ENCODE peak calls at places on chromosomes 12 and 14, in five cellular contexts. P is GM12864, E is left cardiac atrium, V is cardiac muscle cell, C is heart right ventricle. X is an unnamed sample.
A peak's percentile ranks its signal among the peaks of the same experiment; 100 is the strongest.

GRCh38 chr14:67510121-67510520 is 21.6 kb upstream of the TMEM229B start:
- DNase-seq in E (no peak), P (no peak), C (no peak), V (peak; percentile 38), X (no peak)

GRCh38 chr12:123024819-123025391 is 44.4 kb downstream of the ARL6IP4 start:
- DNase-seq in V (no peak), C (no peak), P (no peak), E (no peak), X (no peak)

GRCh38 chr12:31896514-31897039 is 62.6 kb upstream of the RESF1 start:
- DNase-seq in E (peak; percentile 36), P (peak; percentile 100), C (no peak), V (peak; percentile 98), X (no peak)

GRCh38 chr12:85955127-85955526 is 81.0 kb downstream of the NTS start:
- DNase-seq in E (no peak), P (no peak), C (no peak), V (peak; percentile 23), X (no peak)

GRCh38 chr12:122899887-122900286 is 4.0 kb upstream of the VPS37B start:
- DNase-seq in P (no peak), C (no peak), E (no peak), V (no peak), X (no peak)

GRCh38 chr12:95547522-95548055 is 3.7 kb downstream of the USP44 start:
- DNase-seq in C (no peak), E (no peak), P (no peak), V (peak; percentile 40), X (no peak)

GRCh38 chr14:100654814-100655795 is 67.9 kb upstream of the BEGAIN start:
- DNase-seq in E (no peak), V (no peak), C (peak; percentile 40), P (no peak), X (no peak)

GRCh38 chr14:104114421-104115130 is 23.8 kb upstream of the KIF26A start:
- DNase-seq in C (peak; percentile 8), P (no peak), V (no peak), E (peak; percentile 13), X (no peak)

GRCh38 chr12:109291531-109292341 is 17.3 kb downstream of the FOXN4 start:
- DNase-seq in E (peak; percentile 73), V (peak; percentile 41), C (peak; percentile 74), P (no peak), X (no peak)

GRCh38 chr12:46110928-46111699 is 120.7 kb upstream of the SCAF11 start:
- DNase-seq in C (no peak), V (no peak), P (no peak), E (no peak), X (no peak)

GRCh38 chr14:64113279-64113678 is 180.9 kb downstream of the ESR2 start:
- DNase-seq in P (no peak), C (no peak), E (peak; percentile 33), V (no peak), X (no peak)

GRCh38 chr12:24948816-24949722 is at the start of gene BCAT1:
- DNase-seq in E (peak; percentile 82), C (peak; percentile 66), V (peak; percentile 91), P (no peak), X (peak; percentile 86)

GRCh38 chr14:67357583-67358354 is 1.8 kb downstream of the ATP6V1D start:
- DNase-seq in V (no peak), C (no peak), P (no peak), E (no peak), X (no peak)

GRCh38 chr12:69511870-69512269 is 41.7 kb downstream of the FRS2 start:
- DNase-seq in E (no peak), V (no peak), P (no peak), C (no peak), X (no peak)

GRCh38 chr14:83923836-83924235 is 1606.1 kb upstream of the FLRT2 start:
- DNase-seq in V (no peak), E (no peak), C (no peak), P (no peak), X (no peak)

GRCh38 chr14:94021416-94022157 is 4.6 kb upstream of the OTUB2 start:
- DNase-seq in E (no peak), P (no peak), V (peak; percentile 24), C (no peak), X (no peak)

GRCh38 chr12:75953312-75953906 is 78.2 kb downstream of the PHLDA1 start:
- DNase-seq in C (no peak), P (no peak), E (no peak), V (peak; percentile 38), X (no peak)

GRCh38 chr12:28350502-28350901 is 160.2 kb downstream of the CCDC91 start:
- DNase-seq in C (no peak), V (peak; percentile 2), E (no peak), P (no peak), X (no peak)

GRCh38 chr14:43306053-43306452 is 1201.0 kb downstream of the FSCB start:
- DNase-seq in C (no peak), E (no peak), P (no peak), V (no peak), X (no peak)

GRCh38 chr14:59819446-59820088 is 51.0 kb downstream of the RTN1 start:
- DNase-seq in P (no peak), V (no peak), C (no peak), E (no peak), X (no peak)

GRCh38 chr12:102921240-102921639 is 4.2 kb upstream of the PAH start:
- DNase-seq in V (no peak), C (no peak), E (no peak), P (no peak), X (no peak)

GRCh38 chr12:79615596-79616560 is 74.9 kb downstream of the PAWR start:
- DNase-seq in V (no peak), E (no peak), C (no peak), P (no peak), X (no peak)

GRCh38 chr12:13337786-13338185 is 141.3 kb downstream of the EMP1 start:
- DNase-seq in E (no peak), C (no peak), V (no peak), P (no peak), X (no peak)

GRCh38 chr14:30191639-30192279 is 264.1 kb upstream of the PRKD1 start:
- DNase-seq in E (no peak), P (no peak), C (no peak), V (no peak), X (no peak)

GRCh38 chr12:47079894-47080724 is at the start of gene AMIGO2:
- DNase-seq in E (peak; percentile 81), V (peak; percentile 79), C (peak; percentile 54), P (no peak), X (no peak)

GRCh38 chr12:50661300-50662120 is 102.4 kb upstream of the ATF1 start:
- DNase-seq in E (no peak), C (no peak), P (peak; percentile 33), V (no peak), X (no peak)

GRCh38 chr12:75545636-75546035 is 34.2 kb upstream of the KRR1 start:
- DNase-seq in C (no peak), V (no peak), E (no peak), P (no peak), X (no peak)

GRCh38 chr12:51082561-51083139 is 746 bp downstream of the CSRNP2 start:
- DNase-seq in C (no peak), E (no peak), V (peak; percentile 42), P (no peak), X (no peak)

GRCh38 chr14:74618078-74618952 is 6.3 kb upstream of the LTBP2 start:
- DNase-seq in P (no peak), E (no peak), C (no peak), V (peak; percentile 79), X (no peak)

GRCh38 chr14:31263485-31264133 is 56.0 kb upstream of the HECTD1 start:
- DNase-seq in E (peak; percentile 61), V (peak; percentile 98), P (no peak), C (no peak), X (peak; percentile 99)

GRCh38 chr12:93742086-93742934 is 65.1 kb downstream of the CRADD start:
- DNase-seq in E (peak; percentile 81), C (peak; percentile 75), P (no peak), V (peak; percentile 79), X (peak; percentile 40)

GRCh38 chr12:44317651-44318126 is 481.8 kb downstream of the TMEM117 start:
- DNase-seq in V (peak; percentile 43), E (no peak), P (peak; percentile 12), C (no peak), X (peak; percentile 31)

GRCh38 chr14:87491816-87492215 is 501.2 kb downstream of the GALC start:
- DNase-seq in C (no peak), P (no peak), V (no peak), E (no peak), X (no peak)

GRCh38 chr12:12563529-12563928 is 866 bp upstream of the DUSP16 start:
- DNase-seq in V (peak; percentile 18), E (no peak), P (no peak), C (no peak), X (no peak)

X was measured in fibroblast of the conjunctiva.